ENCODE peak calls at places on chromosomes 13 and 19, in six cellular contexts. G is NB4; F is CD8-positive, alpha-beta T cell; U is cardiac muscle cell; X is tibial artery; S is fibroblast of mammary gland. Q is an unnamed sample.
A peak's percentile ranks its signal among the peaks of the same experiment; 100 is the strongest.

GRCh38 chr13:66859934-66860867 is 369.9 kb downstream of the PCDH9 start:
- DNase-seq in F (no peak), S (no peak), X (no peak), U (peak; percentile 8), G (no peak), Q (no peak)

GRCh38 chr19:15452111-15453047 is 2.6 kb upstream of the WIZ start:
- DNase-seq in X (peak; percentile 95), F (no peak), G (peak; percentile 45), U (peak; percentile 90), S (peak; percentile 82), Q (no peak)

GRCh38 chr13:35732565-35732964 is 256.1 kb upstream of the MAB21L1 start:
- DNase-seq in X (no peak), G (no peak), F (no peak), S (no peak), U (no peak), Q (no peak)

GRCh38 chr13:77994166-77994565 is 75.5 kb upstream of the EDNRB start:
- DNase-seq in U (peak; percentile 51), G (no peak), S (no peak), X (no peak), F (no peak), Q (no peak)

GRCh38 chr19:11164879-11165406 is 9.4 kb upstream of the SPC24 start:
- DNase-seq in U (no peak), F (no peak), G (no peak), X (peak; percentile 96), S (peak; percentile 92), Q (peak; percentile 98)

GRCh38 chr13:27283906-27284523 is 13.4 kb downstream of the RASL11A start:
- DNase-seq in X (no peak), U (no peak), G (peak; percentile 61), F (no peak), S (peak; percentile 44), Q (no peak)

GRCh38 chr13:114108141-114108761 is 24.2 kb downstream of the RASA3 start:
- DNase-seq in S (no peak), G (no peak), F (no peak), U (no peak), X (peak; percentile 48), Q (no peak)

GRCh38 chr13:71360041-71360440 is 507.0 kb downstream of the DACH1 start:
- DNase-seq in U (no peak), F (no peak), S (no peak), X (no peak), G (no peak), Q (no peak)

GRCh38 chr19:5676105-5676671 is 4.1 kb downstream of the MICOS13 start:
- DNase-seq in S (no peak), X (no peak), G (no peak), U (no peak), F (no peak), Q (no peak)

GRCh38 chr19:41323430-41324125 is 13.6 kb downstream of the CCDC97 start:
- DNase-seq in X (peak; percentile 91), G (peak; percentile 88), F (no peak), U (no peak), S (peak; percentile 97), Q (peak; percentile 96)

GRCh38 chr19:41323023-41323422 is 13.1 kb downstream of the CCDC97 start:
- DNase-seq in G (no peak), X (no peak), F (no peak), U (no peak), S (peak; percentile 72), Q (no peak)

GRCh38 chr19:41321600-41322270 is 11.8 kb downstream of the CCDC97 start:
- DNase-seq in X (no peak), U (peak; percentile 66), G (peak; percentile 53), S (peak; percentile 74), F (no peak), Q (peak; percentile 66)

GRCh38 chr19:41321204-41321599 is 11.2 kb downstream of the CCDC97 start:
- DNase-seq in S (no peak), G (no peak), F (no peak), X (no peak), U (no peak), Q (no peak)

DNA sequence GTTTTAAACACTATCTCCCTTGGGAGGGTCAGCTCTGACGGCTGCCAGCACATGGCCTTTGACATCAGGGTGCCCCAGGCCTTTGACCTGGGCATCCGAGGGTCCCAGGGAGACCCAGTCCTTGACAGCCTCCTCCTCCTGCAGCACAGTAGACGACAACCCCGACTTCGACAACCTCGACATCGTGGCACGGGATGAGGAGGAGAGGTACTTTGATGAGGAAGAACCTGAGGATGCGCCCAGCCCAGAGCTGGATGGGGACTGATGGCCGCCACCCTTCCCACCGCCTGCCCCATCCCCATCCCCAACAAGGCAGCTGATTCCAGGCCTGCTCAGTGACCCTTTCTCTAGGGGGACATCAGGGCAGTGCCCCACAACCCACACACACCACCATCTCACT is 12.5 kb downstream of the CCDC97 start:
- DNase-seq in S (no peak), G (no peak), F (no peak), U (no peak), X (no peak), Q (no peak)
- H3K4me3 ChIP-seq in S (no peak overlapping the region), G (no peak overlapping the region), F (no peak overlapping the region), U (no peak overlapping the region), X (no peak overlapping the region), Q (no peak overlapping the region)

GRCh38 chr13:70339738-70340137 is 231.5 kb upstream of the KLHL1 start:
- DNase-seq in F (no peak), X (no peak), U (peak; percentile 34), G (peak; percentile 33), S (no peak), Q (peak; percentile 5)
- TF ChIP-seq CTCF in F (no peak), X (no peak), U (no peak), G (peak; percentile 66), S (no peak), Q (peak; percentile 65)

GRCh38 chr13:46170268-46170667 is 11.7 kb downstream of the LCP1 start:
- DNase-seq in S (no peak), G (peak; percentile 32), X (no peak), U (peak; percentile 5), F (no peak), Q (no peak)

GRCh38 chr13:46171739-46172138 is 10.2 kb downstream of the LCP1 start:
- DNase-seq in F (no peak), S (no peak), U (no peak), G (no peak), X (no peak), Q (no peak)

GRCh38 chr13:46171223-46171622 is 10.8 kb downstream of the LCP1 start:
- DNase-seq in F (no peak), G (peak; percentile 81), S (no peak), U (no peak), X (no peak), Q (no peak)

GRCh38 chr13:46168818-46169217 is 13.2 kb downstream of the LCP1 start:
- DNase-seq in U (no peak), F (no peak), S (no peak), G (peak; percentile 78), X (no peak), Q (no peak)

DNA sequence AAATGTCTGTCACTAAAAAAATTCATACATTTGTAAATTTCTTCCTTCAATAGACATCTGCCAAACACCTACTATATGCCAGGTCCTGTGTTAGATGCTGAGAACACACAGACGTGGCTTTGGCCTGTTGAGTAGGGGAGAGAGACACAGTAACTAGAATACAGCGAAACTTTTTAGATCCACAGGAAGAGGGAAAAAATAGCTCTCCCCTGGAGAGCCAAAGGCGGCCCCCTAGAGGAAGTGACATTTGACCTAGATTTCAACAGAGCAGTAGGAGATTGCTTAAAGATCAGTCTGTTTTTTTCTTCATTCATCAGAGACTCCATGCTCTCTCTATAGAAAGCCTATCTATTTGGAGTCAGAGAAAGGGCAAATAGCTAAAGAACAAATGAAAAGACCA is 11.3 kb downstream of the LCP1 start:
- DNase-seq in F (no peak), U (peak; percentile 8), G (peak; percentile 93), X (no peak), S (peak; percentile 11), Q (no peak)
- H3K4me3 ChIP-seq in F (peak overlapping the region; percentile 15), U (no peak overlapping the region), G (peak overlapping the region; percentile 57), X (no peak overlapping the region), S (no peak overlapping the region), Q (no peak overlapping the region)

GRCh38 chr19:29966594-29967249 is 24.7 kb downstream of the URI1 start:
- DNase-seq in X (no peak), U (peak; percentile 15), S (peak; percentile 43), F (no peak), G (peak; percentile 25), Q (no peak)
- TF ChIP-seq CTCF in X (no peak), U (peak; percentile 25), S (peak; percentile 31), F (peak; percentile 29), G (no peak), Q (peak; percentile 19)

GRCh38 chr19:1214299-1214861 is 8.8 kb downstream of the STK11 start:
- DNase-seq in S (no peak), F (no peak), U (no peak), G (no peak), X (no peak), Q (no peak)

GRCh38 chr19:1213391-1214286 is 8.1 kb downstream of the STK11 start:
- DNase-seq in F (no peak), U (no peak), X (peak; percentile 91), S (peak; percentile 91), G (no peak), Q (no peak)

GRCh38 chr19:1216756-1217155 is 11.2 kb downstream of the STK11 start:
- DNase-seq in S (no peak), X (no peak), G (no peak), F (no peak), U (no peak), Q (no peak)

GRCh38 chr19:1217366-1217765 is 11.8 kb downstream of the STK11 start:
- DNase-seq in G (no peak), X (no peak), F (no peak), S (no peak), U (no peak), Q (no peak)

GRCh38 chr19:1214862-1215731 is 9.5 kb downstream of the STK11 start:
- DNase-seq in S (no peak), F (no peak), G (no peak), U (no peak), X (peak; percentile 95), Q (no peak)
- H3K4me3 ChIP-seq in S (no peak overlapping the region), F (no peak overlapping the region), G (no peak overlapping the region), U (no peak overlapping the region), X (peak overlapping the region; percentile 25), Q (no peak overlapping the region)

GRCh38 chr19:8145969-8146368 is 3.4 kb downstream of the FBN3 start:
- DNase-seq in G (peak; percentile 43), U (no peak), F (no peak), S (no peak), X (no peak), Q (no peak)
- TF ChIP-seq CTCF in G (no peak), U (no peak), F (no peak), S (no peak), X (no peak), Q (no peak)

GRCh38 chr13:50543767-50544166 is 299.7 kb downstream of the DLEU7 start:
- DNase-seq in X (no peak), S (peak; percentile 81), F (no peak), U (no peak), G (no peak), Q (peak; percentile 80)
- H3K4me3 ChIP-seq in X (no peak overlapping the region), S (no peak overlapping the region), F (no peak overlapping the region), U (no peak overlapping the region), G (no peak overlapping the region), Q (no peak overlapping the region)

DNA sequence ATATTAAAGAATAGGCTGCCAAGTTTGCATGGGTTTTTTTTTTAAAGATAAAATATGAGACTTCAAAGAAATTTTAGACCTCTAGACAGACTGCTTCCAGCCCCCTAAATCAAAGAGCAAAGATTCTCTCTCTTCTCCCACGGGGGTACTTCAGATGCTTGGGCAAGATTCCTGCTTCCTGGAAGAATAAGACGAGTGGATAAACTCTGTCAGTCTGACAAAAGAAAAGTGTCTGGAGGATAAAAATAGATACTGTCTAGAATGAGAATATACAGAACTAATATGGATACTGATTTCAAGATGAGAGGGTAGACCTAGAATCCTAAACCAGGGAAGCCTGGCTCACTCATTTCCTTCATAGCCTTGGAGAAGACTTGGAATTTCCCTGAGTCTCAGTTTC is 435.1 kb downstream of the FOXO1 start:
- DNase-seq in U (no peak), S (peak; percentile 58), F (no peak), G (no peak), X (no peak), Q (no peak)
- TF ChIP-seq CTCF in U (no peak), S (no peak), F (no peak), G (no peak), X (no peak), Q (no peak)